ENCODE peak calls at places on chromosomes 16 and 17, in four cellular contexts. Q is stomach, E is hippocampal formation, M is ACHN. U is an unnamed sample.

GRCh38 chr17:8696951-8697745 is 47.5 kb downstream of the CCDC42 start:
- DNase-seq in Q (no peak), E (no peak), M (no peak), U (no peak)

GRCh38 chr16:64236351-64236750 is 885.5 kb downstream of the CDH11 start:
- DNase-seq in Q (no peak), E (no peak), M (no peak), U (no peak)

GRCh38 chr17:39122982-39123381 is 28.5 kb downstream of the PLXDC1 start:
- DNase-seq in Q (no peak), E (no peak), M (no peak), U (no peak)

GRCh38 chr17:50201226-50201854 is at the start of gene COL1A1:
- DNase-seq in Q (peak), E (no peak), M (no peak), U (peak)

GRCh38 chr17:50468120-50469004 is at the start of gene CHAD:
- DNase-seq in Q (no peak), E (no peak), M (no peak), U (peak)

GRCh38 chr17:28076138-28076537 is 33.7 kb downstream of the NLK start:
- DNase-seq in Q (no peak), E (no peak), M (no peak), U (no peak)

GRCh38 chr16:58733248-58733670 is 857 bp downstream of the GOT2 start:
- DNase-seq in Q (no peak), E (no peak), M (peak), U (no peak)

GRCh38 chr17:9994761-9995160 is 89.7 kb upstream of the RCVRN start:
- DNase-seq in Q (no peak), E (no peak), M (no peak), U (no peak)

GRCh38 chr16:25925466-25925865 is 233.7 kb downstream of the HS3ST4 start:
- DNase-seq in Q (no peak), E (no peak), M (no peak), U (no peak)

GRCh38 chr17:81200695-81201580 is 21.8 kb downstream of the CEP131 start:
- DNase-seq in Q (peak), E (peak), M (peak), U (peak)

GRCh38 chr17:43790311-43790940 is 10.2 kb downstream of the CFAP97D1 start:
- DNase-seq in Q (no peak), E (no peak), M (peak), U (no peak)

U was measured in pancreas.